ENCODE peak calls at places on chromosome 19, in four cellular contexts. T is stimulated activated CD4-positive, alpha-beta T cell treated with anti-CD3 and anti-CD28 coated beads, Interleukin-15, amount 100 ng/mL, for 1 hour; P is AG20443; G is stimulated activated CD8-positive, alpha-beta memory T cell treated with anti-CD3 and anti-CD28 coated beads, Interleukin-12 subunit alpha, Interleukin-12 subunit beta, amount 100 ng/mL, for 1 hour. J is an unnamed sample.

GRCh38 chr19:38183227-38183914 is 40.7 kb downstream of the DPF1 start:
- DNase-seq in T (no peak), P (peak), G (no peak), J (no peak)

GRCh38 chr19:13689050-13689449 is 75.3 kb upstream of the MRI1 start:
- DNase-seq in T (no peak), P (peak), G (no peak), J (peak)

GRCh38 chr19:10184636-10185035 is 10.1 kb downstream of the DNMT1 start:
- DNase-seq in T (no peak), P (no peak), G (no peak), J (no peak)

GRCh38 chr19:58385313-58386165 is 1.5 kb upstream of the RPS5 start:
- DNase-seq in T (no peak), P (no peak), G (no peak), J (no peak)

GRCh38 chr19:43939557-43940260 is 4.6 kb upstream of the ZNF45 start:
- DNase-seq in T (no peak), P (no peak), G (no peak), J (no peak)

GRCh38 chr19:17357724-17358123 is 19.4 kb downstream of the PLVAP start:
- DNase-seq in T (no peak), P (no peak), G (no peak), J (no peak)

GRCh38 chr19:14661372-14661924 is 13.2 kb downstream of the ADGRE3 start:
- DNase-seq in T (no peak), P (no peak), G (no peak), J (peak)

GRCh38 chr19:41641879-41642485 is 15.1 kb upstream of the CEACAM4 start:
- DNase-seq in T (peak), P (peak), G (peak), J (peak)

GRCh38 chr19:4136680-4137088 is 12.8 kb upstream of the MAP2K2 start:
- DNase-seq in T (no peak), P (no peak), G (no peak), J (no peak)

GRCh38 chr19:15316498-15316897 is 15.8 kb downstream of the BRD4 start:
- DNase-seq in T (no peak), P (no peak), G (no peak), J (no peak)

GRCh38 chr19:56137405-56137804 is 3.7 kb upstream of the ZNF444 start:
- DNase-seq in T (no peak), P (no peak), G (no peak), J (no peak)

GRCh38 chr19:3243851-3244700 is 19.6 kb downstream of the CELF5 start:
- DNase-seq in T (peak), P (peak), G (no peak), J (peak)

GRCh38 chr19:18611327-18612050 is 1.2 kb upstream of the TMEM59L start:
- DNase-seq in T (no peak), P (no peak), G (no peak), J (no peak)

GRCh38 chr19:49635530-49636229 is 4.3 kb downstream of the RRAS start:
- DNase-seq in T (no peak), P (no peak), G (no peak), J (no peak)

GRCh38 chr19:39390460-39390758 is 497 bp downstream of the PAF1 start:
- DNase-seq in T (peak), P (no peak), G (peak), J (no peak)

GRCh38 chr19:10988921-10989320 is 28.1 kb downstream of the SMARCA4 start:
- DNase-seq in T (no peak), P (no peak), G (no peak), J (no peak)

GRCh38 chr19:47644743-47645499 is 36.0 kb downstream of the BICRA start:
- DNase-seq in T (no peak), P (no peak), G (no peak), J (no peak)

GRCh38 chr19:31448221-31448657 is 99.0 kb upstream of the TSHZ3 start:
- DNase-seq in T (no peak), P (peak), G (no peak), J (no peak)

GRCh38 chr19:32037998-32038732 is 307.2 kb upstream of the ZNF507 start:
- DNase-seq in T (no peak), P (no peak), G (no peak), J (no peak)

GRCh38 chr19:39406656-39407393 is at the start of gene ZFP36:
- DNase-seq in T (peak), P (peak), G (peak), J (peak)

GRCh38 chr19:47820410-47820809 is 1.3 kb upstream of the CRX start:
- DNase-seq in T (no peak), P (no peak), G (no peak), J (no peak)

GRCh38 chr19:50639121-50640112 is at the start of gene SYT3:
- DNase-seq in T (peak), P (peak), G (no peak), J (no peak)

GRCh38 chr19:55619264-55619663 is 5.1 kb downstream of the ZNF784 start:
- DNase-seq in T (no peak), P (no peak), G (no peak), J (no peak)

GRCh38 chr19:5086232-5086631 is 117.3 kb downstream of the KDM4B start:
- DNase-seq in T (no peak), P (no peak), G (no peak), J (no peak)

GRCh38 chr19:32810452-32810851 is 59.1 kb downstream of the SLC7A9 start:
- DNase-seq in T (no peak), P (no peak), G (no peak), J (no peak)

GRCh38 chr19:7681336-7682174 is 922 bp downstream of the TRAPPC5 start:
- DNase-seq in T (peak), P (peak), G (peak), J (no peak)

GRCh38 chr19:13459351-13459750 is 46.9 kb downstream of the CACNA1A start:
- DNase-seq in T (no peak), P (no peak), G (no peak), J (no peak)

GRCh38 chr19:54302252-54302651 is 10.7 kb downstream of the LILRA5 start:
- DNase-seq in T (no peak), P (no peak), G (no peak), J (no peak)

GRCh38 chr19:41352609-41353465 is 885 bp downstream of the TGFB1 start:
- DNase-seq in T (peak), P (peak), G (peak), J (peak)

J was measured in CMK.